ENCODE peak calls at places on chromosome 20, in nine cellular contexts. B is MM.1S, E is GM23338, I is HCT116, Q is OCI-LY7, S is GM23248, W is neural progenitor cell, C is SK-N-SH, V is PC-3. J is an unnamed sample.

GRCh38 chr20:44247676-44248419 is 740 bp downstream of the GDAP1L1 start:
- DNase-seq in Q (no peak), B (peak), W (peak), V (no peak), C (peak), S (peak), E (peak), I (no peak), J (peak)

GRCh38 chr20:25076731-25077609 is 5.0 kb downstream of the VSX1 start:
- DNase-seq in V (peak), I (peak), Q (peak), E (peak), C (peak), S (peak), B (peak), W (peak), J (no peak)

GRCh38 chr20:37907677-37908397 is 4.9 kb downstream of the VSTM2L start:
- DNase-seq in W (peak), B (no peak), V (peak), E (peak), I (no peak), C (peak), S (peak), Q (no peak), J (no peak)

GRCh38 chr20:51767018-51767866 is 948 bp downstream of the ATP9A start:
- DNase-seq in V (peak), W (peak), I (peak), E (peak), C (peak), B (peak), S (peak), Q (peak), J (peak)

GRCh38 chr20:25309395-25310267 is 61.7 kb downstream of the PYGB start:
- DNase-seq in Q (no peak), S (peak), V (peak), C (peak), W (no peak), I (peak), B (peak), E (no peak), J (peak)

GRCh38 chr20:40666336-40666735 is 22.7 kb downstream of the MAFB start:
- DNase-seq in W (no peak), E (no peak), S (no peak), C (no peak), Q (no peak), V (no peak), B (no peak), I (no peak), J (no peak)

GRCh38 chr20:23146111-23146640 is 60.1 kb upstream of the CD93 start:
- DNase-seq in V (no peak), E (no peak), S (peak), W (no peak), I (no peak), C (no peak), Q (no peak), B (no peak), J (no peak)

GRCh38 chr20:7728373-7728772 is 211.9 kb downstream of the HAO1 start:
- DNase-seq in C (no peak), B (no peak), V (peak), S (peak), W (no peak), I (no peak), Q (no peak), E (no peak), J (no peak)

GRCh38 chr20:43495388-43495787 is 12.1 kb upstream of the L3MBTL1 start:
- DNase-seq in Q (no peak), S (no peak), E (no peak), W (no peak), V (no peak), I (no peak), C (no peak), B (no peak), J (no peak)

GRCh38 chr20:26209171-26209941 is 512.7 kb upstream of the ZNF337 start:
- DNase-seq in I (no peak), S (peak), V (no peak), C (peak), B (no peak), W (peak), E (peak), Q (no peak), J (peak)

GRCh38 chr20:8292793-8293192 is 160.7 kb downstream of the PLCB1 start:
- DNase-seq in V (no peak), E (no peak), W (no peak), B (no peak), S (no peak), I (no peak), C (no peak), Q (no peak), J (no peak)

GRCh38 chr20:59191756-59192532 is 28.3 kb downstream of the ZNF831 start:
- DNase-seq in B (no peak), V (no peak), C (no peak), W (no peak), Q (no peak), I (no peak), E (no peak), S (no peak), J (no peak)

GRCh38 chr20:48749437-48749836 is 78.4 kb downstream of the PREX1 start:
- DNase-seq in C (no peak), W (no peak), I (no peak), S (no peak), V (no peak), B (no peak), Q (no peak), E (no peak), J (no peak)

GRCh38 chr20:19212524-19213502 is at the start of gene SLC24A3:
- DNase-seq in I (no peak), Q (no peak), W (peak), V (peak), E (peak), C (peak), S (peak), B (peak), J (peak)

GRCh38 chr20:41386502-41387427 is 20.1 kb upstream of the EMILIN3 start:
- DNase-seq in S (peak), I (no peak), B (no peak), E (no peak), C (peak), W (no peak), Q (no peak), V (no peak), J (peak)

GRCh38 chr20:26163890-26164289 is 467.2 kb upstream of the ZNF337 start:
- DNase-seq in W (no peak), S (peak), V (peak), C (no peak), B (no peak), Q (no peak), I (no peak), E (no peak), J (peak)

GRCh38 chr20:38167851-38168760 is 3.0 kb upstream of the TGM2 start:
- DNase-seq in I (no peak), B (no peak), E (peak), S (peak), W (peak), V (peak), C (no peak), Q (no peak), J (peak)

GRCh38 chr20:40813213-40813510 is 124.1 kb upstream of the MAFB start:
- DNase-seq in W (no peak), B (no peak), C (no peak), Q (no peak), V (no peak), S (no peak), E (no peak), I (no peak), J (no peak)

GRCh38 chr20:36467076-36467999 is 74.0 kb upstream of the MYL9 start:
- DNase-seq in Q (peak), S (peak), I (no peak), E (no peak), C (no peak), V (peak), W (no peak), B (peak), J (peak)

GRCh38 chr20:11569163-11569562 is 348.5 kb upstream of the BTBD3 start:
- DNase-seq in Q (no peak), B (no peak), I (no peak), S (no peak), V (peak), W (peak), E (peak), C (no peak), J (no peak)

GRCh38 chr20:13279171-13279570 is 58.1 kb downstream of the ISM1 start:
- DNase-seq in Q (no peak), S (peak), I (no peak), C (no peak), B (no peak), V (no peak), W (no peak), E (no peak), J (no peak)

GRCh38 chr20:56575961-56576360 is 42.9 kb downstream of the FAM209B start:
- DNase-seq in S (no peak), E (no peak), W (no peak), C (no peak), V (no peak), Q (no peak), B (no peak), I (no peak), J (no peak)

GRCh38 chr20:35104685-35105295 is 12.2 kb upstream of the TRPC4AP start:
- DNase-seq in Q (no peak), C (no peak), W (no peak), V (no peak), I (no peak), B (no peak), S (no peak), E (no peak), J (no peak)

GRCh38 chr20:19073584-19074198 is 138.8 kb upstream of the SLC24A3 start:
- DNase-seq in B (no peak), I (no peak), S (no peak), E (peak), W (peak), Q (peak), V (peak), C (peak), J (peak)

DNA sequence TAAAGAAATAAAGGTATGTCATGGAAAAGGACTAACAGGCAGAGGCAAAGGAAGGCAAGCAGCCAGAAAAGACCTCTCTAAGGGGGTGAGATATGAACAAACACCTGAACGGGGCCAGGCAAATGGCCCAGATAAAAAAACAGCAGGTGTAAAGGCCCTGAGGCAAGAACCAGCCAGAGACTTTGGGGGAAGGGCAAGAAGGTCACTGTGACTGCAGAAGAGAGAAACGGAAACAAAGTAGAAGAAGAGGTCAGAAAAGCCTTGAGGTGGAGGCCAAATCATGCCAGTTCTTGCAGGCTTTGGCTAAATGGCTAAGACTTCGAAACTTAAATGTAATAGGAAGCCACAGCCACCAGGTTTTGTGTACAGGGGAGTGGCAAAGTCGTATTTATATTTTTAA is 30.8 kb downstream of the KIF16B start:
- DNase-seq in B (peak), E (no peak), W (no peak), Q (no peak), I (no peak), S (no peak), V (no peak), C (no peak), J (no peak)
- H3K27ac ChIP-seq in B (no peak), E (no peak), W (no peak), Q (no peak), I (no peak), S (no peak), V (no peak), C (no peak), J (no peak)

GRCh38 chr20:62708591-62709536 is at the start of gene NTSR1:
- DNase-seq in W (peak), B (no peak), V (no peak), S (peak), C (no peak), Q (no peak), E (peak), I (no peak), J (no peak)
- H3K4me3 ChIP-seq in W (peak), B (no peak), V (peak), S (no peak), C (peak), Q (no peak), E (peak), I (peak), J (no peak)

GRCh38 chr20:57934007-57934805 is 224.4 kb upstream of the PMEPA1 start:
- DNase-seq in W (no peak), S (no peak), B (no peak), E (no peak), I (no peak), C (no peak), V (no peak), Q (no peak), J (no peak)
- TF ChIP-seq EZH2phosphoT487 in W (no peak), S (no peak), B (no peak), E (no peak), I (no peak), C (no peak), V (no peak), Q (no peak), J (no peak)

DNA sequence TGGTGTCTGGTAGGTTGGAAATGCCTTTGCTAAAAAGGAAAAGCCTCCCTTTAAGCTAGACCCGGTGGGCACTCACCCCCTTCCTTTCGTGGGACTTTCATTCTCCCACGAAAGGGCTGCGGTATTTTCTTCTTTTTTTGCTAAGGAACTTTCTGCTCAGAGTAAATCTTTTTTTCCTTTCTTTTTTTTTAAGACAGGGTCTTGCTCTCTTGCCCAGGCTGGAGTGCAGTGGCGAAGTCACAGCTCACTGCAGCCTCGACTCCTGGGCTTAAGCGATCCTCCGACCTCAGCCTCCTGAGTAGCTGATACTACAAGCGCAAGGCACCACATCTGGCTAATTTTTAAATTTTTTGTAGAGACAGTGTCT is 4.0 kb downstream of the TP53TG5 start:
- DNase-seq in C (no peak), V (no peak), I (no peak), E (no peak), W (no peak), Q (no peak), B (no peak), S (no peak), J (no peak)
- H3K27ac ChIP-seq in C (no peak), V (no peak), I (no peak), E (no peak), W (no peak), Q (no peak), B (no peak), S (no peak), J (no peak)